ENCODE peak calls at places on chromosomes 11 and 22, in eight cellular contexts. W is activated CD4-positive, alpha-beta T cell treated with anti-CD3 and anti-CD28 coated beads, Interleukin-2, amount 50 U/mL, for 24 hours; U is cardiac fibroblast; A is RPMI7951; O is EL; D is PC-3; F is thoracic aorta; Q is Peyer's patch. Y is an unnamed sample.
A peak's percentile ranks its signal among the peaks of the same experiment; 100 is the strongest.

GRCh38 chr11:69368119-69368880 is 74.3 kb downstream of the MYEOV start:
- DNase-seq in W (no peak), U (no peak), A (no peak), O (no peak), D (peak; percentile 82), F (no peak), Q (peak; percentile 37), Y (no peak)

GRCh38 chr11:12704049-12704448 is 29.8 kb downstream of the TEAD1 start:
- DNase-seq in W (no peak), U (peak; percentile 59), A (peak; percentile 91), O (peak; percentile 98), D (peak; percentile 30), F (no peak), Q (no peak), Y (no peak)

GRCh38 chr11:72589802-72590761 is 84.1 kb downstream of the PDE2A start:
- DNase-seq in W (no peak), U (peak; percentile 32), A (no peak), O (peak; percentile 18), D (peak; percentile 31), F (no peak), Q (peak; percentile 70), Y (peak; percentile 24)

GRCh38 chr11:111081021-111081511 is 164.5 kb upstream of the POU2AF2 start:
- DNase-seq in W (no peak), U (peak; percentile 15), A (no peak), O (no peak), D (no peak), F (no peak), Q (no peak), Y (peak; percentile 39)

GRCh38 chr11:58900479-58901420 is 38.5 kb upstream of the GLYATL1 start:
- DNase-seq in W (no peak), U (peak; percentile 76), A (peak; percentile 90), O (peak; percentile 63), D (peak; percentile 96), F (no peak), Q (peak; percentile 77), Y (no peak)

GRCh38 chr22:23248583-23248982 is 68.3 kb downstream of the BCR start:
- DNase-seq in W (no peak), U (peak; percentile 42), A (no peak), O (no peak), D (peak; percentile 68), F (no peak), Q (no peak), Y (no peak)

GRCh38 chr11:2996976-2997375 is 4.8 kb upstream of the NAP1L4 start:
- DNase-seq in W (no peak), U (no peak), A (no peak), O (no peak), D (no peak), F (no peak), Q (peak; percentile 32), Y (no peak)

GRCh38 chr22:37484115-37485005 is 1.8 kb downstream of the MFNG start:
- DNase-seq in W (peak; percentile 54), U (no peak), A (no peak), O (no peak), D (no peak), F (no peak), Q (peak; percentile 97), Y (no peak)

GRCh38 chr11:11987503-11988022 is 20.9 kb downstream of the DKK3 start:
- DNase-seq in W (no peak), U (peak; percentile 55), A (peak; percentile 76), O (peak; percentile 66), D (peak; percentile 58), F (no peak), Q (no peak), Y (no peak)

GRCh38 chr11:126318642-126319373 is 14.9 kb downstream of the DCPS start:
- DNase-seq in W (no peak), U (peak; percentile 78), A (peak; percentile 99), O (peak; percentile 87), D (peak; percentile 43), F (no peak), Q (no peak), Y (no peak)

GRCh38 chr22:17269607-17270261 is 50.5 kb upstream of the ADA2 start:
- DNase-seq in W (no peak), U (no peak), A (no peak), O (no peak), D (no peak), F (no peak), Q (no peak), Y (no peak)

GRCh38 chr11:112222303-112222702 is 3.9 kb upstream of the PTS start:
- DNase-seq in W (no peak), U (no peak), A (no peak), O (no peak), D (no peak), F (no peak), Q (no peak), Y (no peak)

GRCh38 chr11:102426570-102426969 is 26.0 kb downstream of the TMEM123 start:
- DNase-seq in W (no peak), U (no peak), A (no peak), O (no peak), D (no peak), F (no peak), Q (no peak), Y (no peak)

GRCh38 chr22:37996079-37996478 is 11.7 kb upstream of the SOX10 start:
- DNase-seq in W (no peak), U (no peak), A (peak; percentile 41), O (no peak), D (no peak), F (no peak), Q (no peak), Y (no peak)

GRCh38 chr11:65590240-65590738 is 5.3 kb downstream of the KCNK7 start:
- DNase-seq in W (no peak), U (peak; percentile 47), A (no peak), O (no peak), D (no peak), F (no peak), Q (no peak), Y (no peak)

Y was measured in NCI-H1930.